ENCODE peak calls at places on chromosomes 12 and 14, in four cellular contexts. One of them, this sample, is unnamed.

GRCh38 chr12:39764944-39765560 is 145.4 kb upstream of the ABCD2 start:
- DNase-seq in body of pancreas: no peak
- DNase-seq in NCI-H345: peak
- DNase-seq in CD4-positive, alpha-beta T cell: no peak
- DNase-seq in this sample: no peak

GRCh38 chr12:51368640-51369517 is 22.3 kb downstream of the GALNT6 start:
- DNase-seq in NCI-H345: peak
- DNase-seq in CD4-positive, alpha-beta T cell: peak
- DNase-seq in body of pancreas: peak
- DNase-seq in this sample: peak

GRCh38 chr12:3231399-3231876 is 154.3 kb downstream of the TSPAN9 start:
- DNase-seq in CD4-positive, alpha-beta T cell: no peak
- DNase-seq in body of pancreas: no peak
- DNase-seq in NCI-H345: no peak
- DNase-seq in this sample: no peak

GRCh38 chr12:71439613-71440392 is at the start of gene LGR5:
- DNase-seq in NCI-H345: peak
- DNase-seq in CD4-positive, alpha-beta T cell: no peak
- DNase-seq in body of pancreas: peak
- DNase-seq in this sample: no peak

GRCh38 chr12:51281202-51281924 is 11.1 kb upstream of the SMAGP start:
- DNase-seq in body of pancreas: no peak
- DNase-seq in NCI-H345: no peak
- DNase-seq in CD4-positive, alpha-beta T cell: no peak
- DNase-seq in this sample: no peak

GRCh38 chr12:24201258-24201970 is 251.9 kb upstream of the SOX5 start:
- DNase-seq in CD4-positive, alpha-beta T cell: no peak
- DNase-seq in body of pancreas: no peak
- DNase-seq in NCI-H345: no peak
- DNase-seq in this sample: no peak

GRCh38 chr12:54159140-54159539 is 29.6 kb downstream of the SMUG1 start:
- DNase-seq in NCI-H345: no peak
- DNase-seq in CD4-positive, alpha-beta T cell: no peak
- DNase-seq in body of pancreas: peak
- DNase-seq in this sample: no peak

GRCh38 chr12:121828826-121829225 is 25.0 kb downstream of the SETD1B start:
- DNase-seq in NCI-H345: no peak
- DNase-seq in body of pancreas: no peak
- DNase-seq in CD4-positive, alpha-beta T cell: no peak
- DNase-seq in this sample: no peak

GRCh38 chr12:4719821-4720636 is at the start of gene GALNT8:
- DNase-seq in CD4-positive, alpha-beta T cell: no peak
- DNase-seq in body of pancreas: no peak
- DNase-seq in NCI-H345: no peak
- DNase-seq in this sample: no peak

GRCh38 chr14:29311983-29312382 is 545.4 kb downstream of the FOXG1 start:
- DNase-seq in NCI-H345: no peak
- DNase-seq in CD4-positive, alpha-beta T cell: no peak
- DNase-seq in body of pancreas: no peak
- DNase-seq in this sample: no peak

GRCh38 chr14:104864267-104865068 is 600 bp upstream of the CEP170B start:
- DNase-seq in body of pancreas: peak
- DNase-seq in NCI-H345: peak
- DNase-seq in CD4-positive, alpha-beta T cell: no peak
- DNase-seq in this sample: no peak

GRCh38 chr12:79174656-79175055 is 310.1 kb downstream of the SYT1 start:
- DNase-seq in CD4-positive, alpha-beta T cell: no peak
- DNase-seq in body of pancreas: no peak
- DNase-seq in NCI-H345: no peak
- DNase-seq in this sample: no peak

GRCh38 chr14:34325493-34325892 is 136.5 kb downstream of the SPTSSA start:
- DNase-seq in CD4-positive, alpha-beta T cell: no peak
- DNase-seq in body of pancreas: no peak
- DNase-seq in NCI-H345: no peak
- DNase-seq in this sample: no peak

GRCh38 chr12:117111386-117112267 is 12.4 kb upstream of the TESC start:
- DNase-seq in NCI-H345: peak
- DNase-seq in CD4-positive, alpha-beta T cell: no peak
- DNase-seq in body of pancreas: peak
- DNase-seq in this sample: no peak

GRCh38 chr14:33704486-33704885 is 246.4 kb downstream of the EGLN3 start:
- DNase-seq in NCI-H345: peak
- DNase-seq in CD4-positive, alpha-beta T cell: no peak
- DNase-seq in body of pancreas: no peak
- DNase-seq in this sample: no peak

GRCh38 chr14:99037777-99038176 is 234.2 kb downstream of the BCL11B start:
- DNase-seq in NCI-H345: no peak
- DNase-seq in body of pancreas: no peak
- DNase-seq in CD4-positive, alpha-beta T cell: no peak
- DNase-seq in this sample: no peak

GRCh38 chr14:51283402-51283825 is 43.4 kb downstream of the TMX1 start:
- DNase-seq in CD4-positive, alpha-beta T cell: no peak
- DNase-seq in body of pancreas: no peak
- DNase-seq in NCI-H345: peak
- DNase-seq in this sample: no peak

GRCh38 chr12:5497329-5498058 is 65.6 kb downstream of the NTF3 start:
- DNase-seq in CD4-positive, alpha-beta T cell: no peak
- DNase-seq in body of pancreas: no peak
- DNase-seq in NCI-H345: no peak
- DNase-seq in this sample: no peak

GRCh38 chr14:89184952-89185351 is 232.1 kb downstream of the FOXN3 start:
- DNase-seq in NCI-H345: no peak
- DNase-seq in CD4-positive, alpha-beta T cell: no peak
- DNase-seq in body of pancreas: no peak
- DNase-seq in this sample: no peak

GRCh38 chr12:132603240-132604107 is 6.9 kb downstream of the LRCOL1 start:
- DNase-seq in body of pancreas: no peak
- DNase-seq in NCI-H345: no peak
- DNase-seq in CD4-positive, alpha-beta T cell: no peak
- DNase-seq in this sample: no peak